ENCODE peak calls at places on chromosomes 16 and 17, in eight cellular contexts. V is activated CD4-positive, alpha-beta T cell treated with anti-CD3 and anti-CD28 coated beads, Interleukin-2, amount 10 ng/mL, durations not matched to agents 7 days and 5 days; G is fibroblast of lung; R is NCI-H1092; L is H54; M is cardiac muscle cell; N is activated naive CD4-positive, alpha-beta T cell; F is stimulated activated CD8-positive, alpha-beta memory T cell treated with anti-CD3 and anti-CD28 coated beads, Interleukin-2, amount 100 ng/mL, for 48 hours. Q is an unnamed sample.

GRCh38 chr17:76791053-76791980 is 53.4 kb downstream of the MFSD11 start:
- DNase-seq in M (peak), L (peak), G (peak), V (peak), N (no peak), F (no peak), R (no peak), Q (peak)

GRCh38 chr16:17828012-17828411 is 357.3 kb upstream of the XYLT1 start:
- DNase-seq in F (no peak), L (no peak), N (no peak), M (peak), G (peak), V (no peak), R (no peak), Q (no peak)

GRCh38 chr16:57325458-57325857 is 33.1 kb upstream of the CCL22 start:
- DNase-seq in M (no peak), F (no peak), R (no peak), N (no peak), L (no peak), V (no peak), G (peak), Q (no peak)

GRCh38 chr17:57585341-57586098 is 159.6 kb downstream of the CCDC182 start:
- DNase-seq in F (no peak), L (no peak), N (no peak), G (no peak), R (peak), V (no peak), M (no peak), Q (no peak)

GRCh38 chr17:69141802-69142472 is at the start of gene ABCA6:
- DNase-seq in V (no peak), N (no peak), F (no peak), G (peak), L (no peak), M (peak), R (no peak), Q (no peak)

GRCh38 chr16:10964891-10965326 is 20.5 kb downstream of the CLEC16A start:
- DNase-seq in R (no peak), M (no peak), V (peak), G (no peak), L (no peak), N (no peak), F (peak), Q (no peak)

GRCh38 chr17:2949469-2950044 is 113.8 kb downstream of the OR1D5 start:
- DNase-seq in L (peak), N (no peak), M (peak), R (no peak), F (no peak), V (no peak), G (peak), Q (no peak)

GRCh38 chr16:28990375-28991040 is 5.7 kb downstream of the LAT start:
- DNase-seq in V (peak), L (no peak), N (peak), F (peak), M (no peak), R (no peak), G (no peak), Q (no peak)

GRCh38 chr17:63435681-63436522 is 10.2 kb downstream of the CYB561 start:
- DNase-seq in L (no peak), G (no peak), M (no peak), F (no peak), V (no peak), N (no peak), R (no peak), Q (no peak)

GRCh38 chr16:66483689-66484452 is 56.8 kb downstream of the BEAN1 start:
- DNase-seq in F (peak), R (peak), V (peak), M (peak), G (peak), N (peak), L (peak), Q (peak)

GRCh38 chr17:29150191-29150590 is 30.0 kb downstream of the MYO18A start:
- DNase-seq in F (no peak), M (no peak), G (no peak), V (no peak), N (no peak), L (no peak), R (no peak), Q (no peak)

GRCh38 chr17:50514936-50515702 is 6.9 kb downstream of the MYCBPAP start:
- DNase-seq in M (peak), L (no peak), F (no peak), V (no peak), R (no peak), N (no peak), G (no peak), Q (no peak)

GRCh38 chr16:68079616-68080344 is 5.4 kb upstream of the NFATC3 start:
- DNase-seq in V (peak), F (peak), R (no peak), N (peak), M (peak), G (peak), L (no peak), Q (peak)